ENCODE peak calls at places on chromosomes 11 and 22, in seven cellular contexts. G is GM12878, H is A549, W is H1, I is K562, Z is IMR-90, Q is HepG2. T is an unnamed sample.

GRCh38 chr11:66686100-66686785 is 8.6 kb upstream of the RBM4B start:
- DNase-seq in Z (no peak), G (no peak), I (no peak), Q (no peak), H (no peak), W (no peak), T (no peak)

GRCh38 chr11:45853616-45854219 is 6.4 kb downstream of the CRY2 start:
- DNase-seq in H (no peak), Q (no peak), Z (no peak), G (no peak), W (no peak), I (no peak), T (no peak)

GRCh38 chr11:106222626-106223025 is 145.2 kb downstream of the AASDHPPT start:
- DNase-seq in I (no peak), Z (no peak), W (no peak), Q (no peak), H (no peak), G (no peak), T (no peak)

GRCh38 chr11:65310215-65310614 is 4.5 kb upstream of the CDC42EP2 start:
- DNase-seq in W (no peak), H (no peak), I (no peak), G (no peak), Q (no peak), Z (no peak), T (no peak)

GRCh38 chr11:32821917-32822560 is 7.7 kb upstream of the PRRG4 start:
- DNase-seq in I (no peak), G (no peak), W (no peak), Z (no peak), Q (no peak), H (no peak), T (no peak)

GRCh38 chr11:32090774-32091370 is at the start of gene RCN1:
- DNase-seq in I (peak; percentile 17), W (peak; percentile 47), Z (peak; percentile 86), Q (peak; percentile 13), G (no peak), H (peak; percentile 66), T (no peak)

GRCh38 chr11:36069576-36070214 is 125.8 kb downstream of the LDLRAD3 start:
- DNase-seq in I (no peak), Q (no peak), W (peak; percentile 29), G (peak; percentile 15), Z (no peak), H (no peak), T (no peak)

GRCh38 chr22:42758929-42759629 is 38.4 kb upstream of the A4GALT start:
- DNase-seq in W (no peak), I (no peak), G (no peak), Z (peak; percentile 86), Q (no peak), H (peak; percentile 64), T (no peak)

GRCh38 chr22:23086787-23087186 is 16.5 kb downstream of the GNAZ start:
- DNase-seq in Q (no peak), I (peak; percentile 89), Z (no peak), G (no peak), H (no peak), W (no peak), T (no peak)

GRCh38 chr11:119427279-119427678 is 4.3 kb upstream of the THY1 start:
- DNase-seq in W (no peak), H (peak; percentile 12), Q (no peak), Z (no peak), I (peak; percentile 58), G (no peak), T (no peak)

GRCh38 chr11:31764766-31765165 is 46.4 kb downstream of the PAX6 start:
- DNase-seq in Q (no peak), I (no peak), H (no peak), G (no peak), Z (no peak), W (no peak), T (no peak)

GRCh38 chr22:46861968-46862367 is 99.5 kb downstream of the TBC1D22A start:
- DNase-seq in Z (no peak), I (no peak), W (no peak), G (no peak), H (no peak), Q (no peak), T (no peak)

GRCh38 chr11:69636870-69637600 is 3.9 kb upstream of the CCND1 start:
- DNase-seq in W (no peak), Z (no peak), Q (no peak), H (no peak), I (no peak), G (no peak), T (no peak)

GRCh38 chr11:69635804-69636511 is 5.0 kb upstream of the CCND1 start:
- DNase-seq in I (no peak), G (no peak), Q (no peak), W (no peak), H (no peak), Z (no peak), T (no peak)

GRCh38 chr11:69637601-69637955 is 3.4 kb upstream of the CCND1 start:
- DNase-seq in I (no peak), G (no peak), W (no peak), Q (no peak), Z (no peak), H (no peak), T (no peak)

GRCh38 chr11:69635210-69635609 is 5.7 kb upstream of the CCND1 start:
- DNase-seq in G (no peak), W (no peak), Z (no peak), I (no peak), H (no peak), Q (no peak), T (no peak)

DNA sequence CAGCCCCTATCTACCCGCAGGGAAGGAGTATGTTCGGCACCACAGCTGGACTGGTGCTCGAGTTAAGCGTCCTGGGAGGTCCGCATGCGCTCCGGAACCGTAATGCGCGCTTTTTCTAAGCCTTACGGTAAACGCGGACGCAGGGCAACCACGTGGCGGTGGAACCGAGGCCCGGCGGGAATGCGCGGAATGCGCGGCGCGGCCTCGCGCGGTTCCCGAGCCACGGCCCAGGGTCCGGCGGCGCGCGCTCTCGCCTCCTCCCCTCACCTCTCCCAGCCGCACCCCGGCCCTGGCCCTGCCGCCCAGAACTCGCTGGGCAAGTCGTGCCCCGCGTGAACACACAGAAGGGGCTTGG is 4.5 kb upstream of the CCND1 start:
- DNase-seq in H (peak; percentile 90), I (no peak), W (peak; percentile 41), Z (peak; percentile 90), Q (no peak), G (no peak), T (peak; percentile 80)
- TF ChIP-seq CEBPB in H (no peak), I (no peak), W (no peak), Z (no peak), Q (no peak), G (no peak), T (no peak)

GRCh38 chr11:13116491-13116890 is 107.4 kb downstream of the RASSF10 start:
- DNase-seq in G (no peak), Q (no peak), I (no peak), W (no peak), Z (no peak), H (no peak), T (no peak)

GRCh38 chr11:13117344-13117743 is 108.2 kb downstream of the RASSF10 start:
- DNase-seq in Z (no peak), W (no peak), Q (no peak), I (no peak), G (no peak), H (no peak), T (no peak)

GRCh38 chr11:13119361-13119760 is 110.2 kb downstream of the RASSF10 start:
- DNase-seq in G (no peak), I (no peak), Q (no peak), H (no peak), Z (peak; percentile 40), W (no peak), T (no peak)

GRCh38 chr11:13118691-13119090 is 109.6 kb downstream of the RASSF10 start:
- DNase-seq in Q (no peak), G (no peak), H (no peak), I (no peak), W (no peak), Z (no peak), T (no peak)

GRCh38 chr11:13118194-13118593 is 109.1 kb downstream of the RASSF10 start:
- DNase-seq in Q (peak; percentile 16), W (no peak), G (no peak), H (peak; percentile 76), I (no peak), Z (peak; percentile 97), T (peak; percentile 78)
- TF ChIP-seq CEBPB in Q (no peak), W (no peak), G (no peak), H (no peak), I (no peak), Z (peak; percentile 9), T (no peak)

DNA sequence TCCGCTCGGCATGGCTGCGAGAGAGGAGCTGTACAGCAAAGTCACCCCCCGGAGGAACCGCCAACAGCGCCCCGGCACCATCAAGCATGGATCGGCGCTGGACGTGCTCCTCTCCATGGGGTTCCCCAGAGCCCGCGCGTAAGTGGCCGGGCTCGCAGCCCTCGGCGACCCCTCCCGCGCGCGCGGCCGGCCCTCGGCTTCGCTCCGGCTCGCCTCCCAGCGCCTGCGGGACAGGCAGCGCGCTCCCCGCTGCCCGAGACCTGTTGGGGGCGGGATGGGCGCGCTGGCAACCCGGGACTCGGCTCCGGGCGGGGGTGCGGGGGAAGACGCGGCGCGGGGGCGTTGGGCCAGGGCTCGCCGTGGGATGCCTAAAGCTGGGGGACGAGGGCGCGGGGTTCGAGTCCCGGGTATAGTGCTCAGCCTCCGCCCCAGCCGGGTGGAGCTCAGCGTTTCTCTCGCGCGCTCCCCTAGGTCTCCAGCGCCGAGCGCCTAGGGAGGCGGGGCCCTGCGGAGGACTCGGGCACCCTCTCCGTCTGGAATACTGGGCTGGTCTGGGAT is 630 bp downstream of the UBASH3B start:
- DNase-seq in W (no peak), H (peak; percentile 53), Z (peak; percentile 66), I (peak; percentile 19), G (no peak), Q (no peak), T (no peak)
- TF ChIP-seq CEBPB in W (no peak), H (no peak), Z (no peak), I (no peak), G (no peak), Q (no peak), T (no peak)

GRCh38 chr22:48651981-48652538 is 1175.6 kb downstream of the BRD1 start:
- DNase-seq in Z (no peak), G (no peak), W (no peak), H (no peak), Q (no peak), I (no peak), T (no peak)

GRCh38 chr22:48653929-48654328 is 1173.7 kb downstream of the BRD1 start:
- DNase-seq in H (no peak), I (no peak), Z (no peak), G (no peak), W (no peak), Q (no peak), T (no peak)

GRCh38 chr22:48652796-48653195 is 1174.9 kb downstream of the BRD1 start:
- DNase-seq in W (no peak), I (no peak), Z (no peak), G (no peak), Q (no peak), H (no peak), T (no peak)

GRCh38 chr22:48654492-48654891 is 1173.2 kb downstream of the BRD1 start:
- DNase-seq in G (no peak), I (no peak), Q (no peak), Z (no peak), W (no peak), H (no peak), T (no peak)

DNA sequence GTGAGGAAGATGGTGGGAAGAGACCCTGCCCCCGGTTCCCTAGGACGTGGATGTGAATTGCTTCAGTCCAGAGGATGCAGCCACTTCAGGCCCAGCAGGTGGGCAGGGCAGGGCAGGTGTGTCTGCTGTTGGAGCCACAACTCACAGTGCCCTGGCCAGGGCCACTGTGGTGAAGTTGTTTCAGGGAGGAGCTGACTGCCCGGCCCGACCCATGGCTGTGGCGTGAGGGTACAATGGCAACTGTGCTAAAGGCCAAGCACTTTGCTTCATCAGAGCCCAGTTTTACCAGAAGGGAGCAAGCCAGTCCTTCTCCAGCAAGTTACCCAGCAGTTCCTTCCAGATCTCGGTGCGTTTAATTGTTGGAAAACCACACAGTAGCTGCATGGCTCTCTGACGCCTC is 1174.4 kb downstream of the BRD1 start:
- DNase-seq in I (no peak), G (no peak), H (no peak), Q (no peak), W (no peak), Z (no peak), T (no peak)
- TF ChIP-seq CEBPB in I (no peak), G (no peak), H (no peak), Q (no peak), W (no peak), Z (no peak), T (no peak)